ENCODE peak calls at places on chromosome 18, in four cellular contexts. J is ureter, G is naive B cell, T is fibroblast of the conjunctiva. E is an unnamed sample.

GRCh38 chr18:47635416-47635815 is 295.0 kb downstream of the SMAD2 start:
- DNase-seq in T (no peak), G (no peak), J (no peak), E (no peak)

GRCh38 chr18:78955066-78955465 is 24.6 kb upstream of the SALL3 start:
- DNase-seq in J (no peak), T (no peak), G (no peak), E (no peak)

GRCh38 chr18:65968605-65969004 is 217.8 kb downstream of the CDH7 start:
- DNase-seq in J (no peak), G (no peak), T (no peak), E (no peak)

GRCh38 chr18:54232485-54233227 is 8.2 kb upstream of the MBD2 start:
- DNase-seq in T (no peak), J (no peak), G (no peak), E (no peak)

GRCh38 chr18:26940744-26941398 is 75.4 kb upstream of the AQP4 start:
- DNase-seq in J (no peak), G (no peak), T (no peak), E (no peak)

GRCh38 chr18:41396861-41397260 is 558.2 kb upstream of the PIK3C3 start:
- DNase-seq in G (no peak), J (no peak), T (no peak), E (no peak)

GRCh38 chr18:71998547-71998946 is 545.6 kb downstream of the CBLN2 start:
- DNase-seq in T (no peak), G (no peak), J (no peak), E (no peak)

GRCh38 chr18:42730272-42730671 is 385.2 kb downstream of the RIT2 start:
- DNase-seq in G (no peak), J (no peak), T (no peak), E (peak)

GRCh38 chr18:2197945-2198344 is 373.4 kb downstream of the METTL4 start:
- DNase-seq in G (no peak), J (no peak), T (no peak), E (no peak)

GRCh38 chr18:70398076-70398475 is 109.2 kb downstream of the SOCS6 start:
- DNase-seq in G (no peak), T (no peak), J (no peak), E (no peak)

GRCh38 chr18:69067048-69067447 is 269.2 kb downstream of the CCDC102B start:
- DNase-seq in T (no peak), G (no peak), J (no peak), E (no peak)

GRCh38 chr18:11658989-11659388 is 30.1 kb upstream of the GNAL start:
- DNase-seq in G (no peak), T (no peak), J (no peak), E (no peak)

GRCh38 chr18:53153281-53153680 is 813.3 kb downstream of the DCC start:
- DNase-seq in G (no peak), J (no peak), T (no peak), E (no peak)

GRCh38 chr18:65363911-65364632 is 386.7 kb upstream of the CDH7 start:
- DNase-seq in J (no peak), T (no peak), G (no peak), E (no peak)

GRCh38 chr18:37084912-37085311 is 256.0 kb downstream of the KIAA1328 start:
- DNase-seq in G (no peak), T (no peak), J (no peak), E (no peak)

GRCh38 chr18:74768096-74768495 is 170.4 kb downstream of the ZNF407 start:
- DNase-seq in J (no peak), G (no peak), T (no peak), E (no peak)

GRCh38 chr18:62672600-62672999 is 42.7 kb upstream of the PHLPP1 start:
- DNase-seq in J (no peak), G (no peak), T (no peak), E (no peak)

GRCh38 chr18:7617738-7618422 is 50.8 kb downstream of the PTPRM start:
- DNase-seq in G (no peak), J (no peak), T (peak), E (peak)

GRCh38 chr18:8769509-8769908 is 64.2 kb downstream of the MTCL1 start:
- DNase-seq in J (no peak), T (no peak), G (no peak), E (no peak)

GRCh38 chr18:49639643-49640361 is 77.9 kb downstream of the LIPG start:
- DNase-seq in T (peak), J (no peak), G (no peak), E (no peak)

GRCh38 chr18:3514312-3515216 is 64.6 kb downstream of the TGIF1 start:
- DNase-seq in J (no peak), G (no peak), T (no peak), E (no peak)

GRCh38 chr18:59141294-59142068 is 1.8 kb downstream of the SEC11C start:
- DNase-seq in J (no peak), T (no peak), G (no peak), E (no peak)

GRCh38 chr18:79305976-79306375 is 89.8 kb upstream of the NFATC1 start:
- DNase-seq in G (no peak), J (no peak), T (no peak), E (no peak)

GRCh38 chr18:35087726-35088125 is 46.5 kb downstream of the MAPRE2 start:
- DNase-seq in G (no peak), T (no peak), J (no peak), E (no peak)

GRCh38 chr18:47250415-47251046 is 929 bp downstream of the SKOR2 start:
- DNase-seq in T (no peak), G (no peak), J (no peak), E (no peak)

GRCh38 chr18:13379930-13380665 is 161.5 kb downstream of the LDLRAD4 start:
- DNase-seq in G (no peak), J (peak), T (no peak), E (no peak)

GRCh38 chr18:63284861-63285260 is 34.7 kb downstream of the BCL2 start:
- DNase-seq in J (no peak), T (no peak), G (no peak), E (no peak)

GRCh38 chr18:36314754-36315153 is 17.2 kb downstream of the FHOD3 start:
- DNase-seq in G (no peak), J (no peak), T (no peak), E (peak)

GRCh38 chr18:46408334-46408987 is 248.6 kb downstream of the LOXHD1 start:
- DNase-seq in T (no peak), J (no peak), G (no peak), E (no peak)

GRCh38 chr18:31436825-31437224 is 10.7 kb upstream of the DSG3 start:
- DNase-seq in T (no peak), J (no peak), G (no peak), E (no peak)

GRCh38 chr18:1438458-1438910 is 533.8 kb downstream of the ADCYAP1 start:
- DNase-seq in T (no peak), J (no peak), G (no peak), E (no peak)

GRCh38 chr18:78406743-78407455 is 572.7 kb upstream of the SALL3 start:
- DNase-seq in J (peak), T (no peak), G (no peak), E (no peak)

GRCh38 chr18:31636387-31636786 is 44.7 kb downstream of the TTR start:
- DNase-seq in J (no peak), T (no peak), G (no peak), E (no peak)

GRCh38 chr18:5478261-5478660 is 65.5 kb downstream of the EPB41L3 start:
- DNase-seq in G (no peak), T (no peak), J (no peak), E (no peak)